ENCODE peak calls at places on chromosomes 5 and 9, in eight cellular contexts. Y is T-helper 17 cell; G is stimulated activated CD4-positive, alpha-beta T cell treated with anti-CD3 and anti-CD28 coated beads, TNF-alpha, amount 100 ng/mL, for 1 hour; W is esophagus squamous epithelium; D is LoVo; H is EL; P is tibial nerve; X is activated naive CD8-positive, alpha-beta T cell treated with anti-CD3 and anti-CD28 coated beads for 36 hours. M is an unnamed sample.
A peak's percentile ranks its signal among the peaks of the same experiment; 100 is the strongest.

GRCh38 chr9:4495537-4495936 is 5.3 kb downstream of the SLC1A1 start:
- DNase-seq in Y (no peak), G (no peak), W (no peak), D (no peak), H (no peak), P (no peak), X (no peak), M (no peak)

GRCh38 chr9:99181621-99182020 is 40.1 kb downstream of the ALG2 start:
- DNase-seq in Y (no peak), G (no peak), W (no peak), D (no peak), H (peak; percentile 69), P (no peak), X (peak; percentile 61), M (no peak)

GRCh38 chr5:134422791-134423365 is 11.2 kb upstream of the CDKN2AIPNL start:
- DNase-seq in Y (no peak), G (no peak), W (no peak), D (no peak), H (no peak), P (no peak), X (no peak), M (no peak)

GRCh38 chr9:98255064-98255577 is 328 bp downstream of the TBC1D2 start:
- DNase-seq in Y (no peak), G (no peak), W (no peak), D (no peak), H (peak; percentile 65), P (no peak), X (no peak), M (no peak)

GRCh38 chr5:141681695-141682641 is at the start of gene ARAP3:
- DNase-seq in Y (peak; percentile 44), G (no peak), W (no peak), D (peak; percentile 87), H (peak; percentile 86), P (peak; percentile 56), X (peak; percentile 50), M (peak; percentile 64)

GRCh38 chr5:138979684-138980275 is 104.6 kb upstream of the LRRTM2 start:
- DNase-seq in Y (no peak), G (no peak), W (no peak), D (no peak), H (no peak), P (no peak), X (peak; percentile 22), M (no peak)

GRCh38 chr9:105401651-105402050 is 46.2 kb upstream of the FSD1L start:
- DNase-seq in Y (no peak), G (no peak), W (no peak), D (no peak), H (no peak), P (no peak), X (no peak), M (no peak)

GRCh38 chr5:36357391-36357790 is 55.7 kb upstream of the RANBP3L start:
- DNase-seq in Y (no peak), G (no peak), W (no peak), D (no peak), H (peak; percentile 91), P (no peak), X (no peak), M (no peak)

GRCh38 chr9:109101810-109102209 is 17.9 kb downstream of the TMEM245 start:
- DNase-seq in Y (no peak), G (no peak), W (no peak), D (peak; percentile 59), H (peak; percentile 30), P (no peak), X (no peak), M (no peak)

GRCh38 chr5:82259172-82259800 is 18.9 kb downstream of the RPS23 start:
- DNase-seq in Y (no peak), G (no peak), W (no peak), D (no peak), H (peak; percentile 18), P (no peak), X (no peak), M (no peak)

GRCh38 chr9:20297646-20298084 is 324.6 kb downstream of the MLLT3 start:
- DNase-seq in Y (no peak), G (no peak), W (no peak), D (no peak), H (peak; percentile 69), P (no peak), X (no peak), M (no peak)

GRCh38 chr5:39371367-39371635 is 7.0 kb upstream of the C9 start:
- DNase-seq in Y (no peak), G (no peak), W (no peak), D (no peak), H (no peak), P (no peak), X (no peak), M (no peak)

GRCh38 chr5:73117088-73117755 is 3.2 kb upstream of the TMEM171 start:
- DNase-seq in Y (no peak), G (no peak), W (no peak), D (no peak), H (no peak), P (no peak), X (no peak), M (no peak)

GRCh38 chr5:135362102-135362501 is 36.9 kb downstream of the MACROH2A1 start:
- DNase-seq in Y (no peak), G (no peak), W (no peak), D (no peak), H (no peak), P (no peak), X (no peak), M (no peak)

GRCh38 chr5:68303754-68304420 is 88.3 kb downstream of the PIK3R1 start:
- DNase-seq in Y (no peak), G (no peak), W (no peak), D (no peak), H (no peak), P (no peak), X (no peak), M (no peak)

GRCh38 chr5:156402387-156402921 is 75.5 kb downstream of the SGCD start:
- DNase-seq in Y (no peak), G (peak; percentile 0), W (peak; percentile 22), D (no peak), H (no peak), P (no peak), X (peak; percentile 24), M (no peak)

GRCh38 chr5:115703514-115703913 is 77.7 kb upstream of the TMED7 start:
- DNase-seq in Y (no peak), G (no peak), W (no peak), D (no peak), H (no peak), P (no peak), X (no peak), M (no peak)

GRCh38 chr5:174491761-174492350 is 232.5 kb upstream of the MSX2 start:
- DNase-seq in Y (no peak), G (no peak), W (no peak), D (no peak), H (no peak), P (no peak), X (no peak), M (no peak)

GRCh38 chr5:135843571-135844337 is 9.3 kb downstream of the SLC25A48 start:
- DNase-seq in Y (no peak), G (no peak), W (no peak), D (peak; percentile 87), H (no peak), P (no peak), X (no peak), M (no peak)

GRCh38 chr5:35198096-35198495 is 32.2 kb downstream of the PRLR start:
- DNase-seq in Y (no peak), G (no peak), W (no peak), D (peak; percentile 54), H (peak; percentile 84), P (no peak), X (no peak), M (no peak)

GRCh38 chr5:72600401-72600981 is 93.3 kb upstream of the ZNF366 start:
- DNase-seq in Y (no peak), G (no peak), W (no peak), D (peak; percentile 88), H (peak; percentile 98), P (no peak), X (no peak), M (no peak)

GRCh38 chr5:1476181-1476966 is 31.1 kb upstream of the SLC6A3 start:
- DNase-seq in Y (no peak), G (no peak), W (no peak), D (no peak), H (no peak), P (no peak), X (no peak), M (no peak)

GRCh38 chr9:106860731-106861584 is 2.0 kb upstream of the ZNF462 start:
- DNase-seq in Y (no peak), G (no peak), W (no peak), D (peak; percentile 25), H (peak; percentile 61), P (peak; percentile 19), X (no peak), M (peak; percentile 63)

GRCh38 chr9:4262735-4263141 is 37.1 kb downstream of the GLIS3 start:
- DNase-seq in Y (no peak), G (no peak), W (no peak), D (peak; percentile 50), H (peak; percentile 97), P (no peak), X (no peak), M (no peak)

GRCh38 chr5:35138232-35138631 is 90.5 kb upstream of the AGXT2 start:
- DNase-seq in Y (no peak), G (no peak), W (no peak), D (no peak), H (peak; percentile 82), P (no peak), X (no peak), M (no peak)

GRCh38 chr5:133440467-133441115 is 171.8 kb downstream of the FSTL4 start:
- DNase-seq in Y (no peak), G (no peak), W (no peak), D (no peak), H (no peak), P (no peak), X (no peak), M (no peak)

GRCh38 chr5:55429707-55430253 is 105.0 kb downstream of the PLPP1 start:
- DNase-seq in Y (no peak), G (no peak), W (no peak), D (no peak), H (no peak), P (no peak), X (no peak), M (no peak)

GRCh38 chr5:152271420-152271819 is 133.7 kb downstream of the NMUR2 start:
- DNase-seq in Y (no peak), G (no peak), W (no peak), D (peak; percentile 7), H (peak; percentile 16), P (no peak), X (no peak), M (peak; percentile 39)

GRCh38 chr9:114339130-114339908 is 9.7 kb downstream of the ORM2 start:
- DNase-seq in Y (peak; percentile 31), G (peak; percentile 50), W (no peak), D (peak; percentile 5), H (peak; percentile 62), P (peak; percentile 43), X (peak; percentile 62), M (no peak)

M was measured in mesothelial cell of epicardium.